ENCODE peak calls at places on chromosomes 5 and 9, in five cellular contexts. One of them, this sample, is unnamed.

GRCh38 chr5:93071710-93072109 is 509.3 kb downstream of the NR2F1-AS1 start:
- DNase-seq in HepG2: no peak
- DNase-seq in A549: no peak
- DNase-seq in IMR-90: no peak
- DNase-seq in GM12878: no peak
- DNase-seq in this sample: no peak

GRCh38 chr9:6215562-6215961 is at the start of gene IL33:
- DNase-seq in HepG2: no peak
- DNase-seq in A549: no peak
- DNase-seq in IMR-90: no peak
- DNase-seq in GM12878: no peak
- DNase-seq in this sample: no peak

GRCh38 chr9:133044661-133045060 is 13.9 kb downstream of the GTF3C5 start:
- DNase-seq in HepG2: no peak
- DNase-seq in A549: no peak
- DNase-seq in IMR-90: no peak
- DNase-seq in GM12878: no peak
- DNase-seq in this sample: no peak

GRCh38 chr5:108259306-108259705 is 122.6 kb downstream of the FBXL17 start:
- DNase-seq in HepG2: no peak
- DNase-seq in A549: no peak
- DNase-seq in IMR-90: peak; percentile 53
- DNase-seq in GM12878: no peak
- DNase-seq in this sample: peak; percentile 64

GRCh38 chr5:141155540-141156374 is 5.9 kb downstream of the PCDHB6 start:
- DNase-seq in HepG2: no peak
- DNase-seq in A549: peak; percentile 29
- DNase-seq in IMR-90: no peak
- DNase-seq in GM12878: no peak
- DNase-seq in this sample: peak; percentile 7

GRCh38 chr9:136131629-136132499 is 13.2 kb upstream of the TMEM250 start:
- DNase-seq in HepG2: no peak
- DNase-seq in A549: no peak
- DNase-seq in IMR-90: no peak
- DNase-seq in GM12878: no peak
- DNase-seq in this sample: no peak

GRCh38 chr5:31645420-31646081 is 6.6 kb downstream of the PDZD2 start:
- DNase-seq in HepG2: no peak
- DNase-seq in A549: no peak
- DNase-seq in IMR-90: no peak
- DNase-seq in GM12878: no peak
- DNase-seq in this sample: no peak

GRCh38 chr9:70601000-70601929 is 186.8 kb upstream of the KLF9 start:
- DNase-seq in HepG2: peak; percentile 5
- DNase-seq in A549: no peak
- DNase-seq in IMR-90: peak; percentile 100
- DNase-seq in GM12878: no peak
- DNase-seq in this sample: no peak

GRCh38 chr5:6201626-6202025 is 176.7 kb downstream of the MED10 start:
- DNase-seq in HepG2: no peak
- DNase-seq in A549: no peak
- DNase-seq in IMR-90: no peak
- DNase-seq in GM12878: no peak
- DNase-seq in this sample: no peak

GRCh38 chr5:114176356-114176755 is 185.5 kb upstream of the KCNN2 start:
- DNase-seq in HepG2: no peak
- DNase-seq in A549: no peak
- DNase-seq in IMR-90: peak; percentile 67
- DNase-seq in GM12878: no peak
- DNase-seq in this sample: no peak

GRCh38 chr5:59845733-59846132 is 47.8 kb downstream of the PDE4D start:
- DNase-seq in HepG2: no peak
- DNase-seq in A549: no peak
- DNase-seq in IMR-90: peak; percentile 58
- DNase-seq in GM12878: no peak
- DNase-seq in this sample: no peak

GRCh38 chr5:91373600-91373999 is 9.5 kb downstream of the ARRDC3 start:
- DNase-seq in HepG2: no peak
- DNase-seq in A549: no peak
- DNase-seq in IMR-90: no peak
- DNase-seq in GM12878: no peak
- DNase-seq in this sample: no peak

GRCh38 chr5:93586948-93587918 is 4.2 kb downstream of the NR2F1 start:
- DNase-seq in HepG2: no peak
- DNase-seq in A549: no peak
- DNase-seq in IMR-90: peak; percentile 60
- DNase-seq in GM12878: no peak
- DNase-seq in this sample: no peak

GRCh38 chr9:137157618-137158502 is 12.0 kb downstream of the LRRC26 start:
- DNase-seq in HepG2: no peak
- DNase-seq in A549: no peak
- DNase-seq in IMR-90: no peak
- DNase-seq in GM12878: no peak
- DNase-seq in this sample: peak; percentile 54

GRCh38 chr5:27571681-27572080 is 533.3 kb upstream of the CDH9 start:
- DNase-seq in HepG2: no peak
- DNase-seq in A549: peak; percentile 41
- DNase-seq in IMR-90: no peak
- DNase-seq in GM12878: no peak
- DNase-seq in this sample: no peak

GRCh38 chr5:92652735-92653134 is 928.3 kb downstream of the NR2F1-AS1 start:
- DNase-seq in HepG2: no peak
- DNase-seq in A549: no peak
- DNase-seq in IMR-90: peak; percentile 71
- DNase-seq in GM12878: no peak
- DNase-seq in this sample: no peak

DNA sequence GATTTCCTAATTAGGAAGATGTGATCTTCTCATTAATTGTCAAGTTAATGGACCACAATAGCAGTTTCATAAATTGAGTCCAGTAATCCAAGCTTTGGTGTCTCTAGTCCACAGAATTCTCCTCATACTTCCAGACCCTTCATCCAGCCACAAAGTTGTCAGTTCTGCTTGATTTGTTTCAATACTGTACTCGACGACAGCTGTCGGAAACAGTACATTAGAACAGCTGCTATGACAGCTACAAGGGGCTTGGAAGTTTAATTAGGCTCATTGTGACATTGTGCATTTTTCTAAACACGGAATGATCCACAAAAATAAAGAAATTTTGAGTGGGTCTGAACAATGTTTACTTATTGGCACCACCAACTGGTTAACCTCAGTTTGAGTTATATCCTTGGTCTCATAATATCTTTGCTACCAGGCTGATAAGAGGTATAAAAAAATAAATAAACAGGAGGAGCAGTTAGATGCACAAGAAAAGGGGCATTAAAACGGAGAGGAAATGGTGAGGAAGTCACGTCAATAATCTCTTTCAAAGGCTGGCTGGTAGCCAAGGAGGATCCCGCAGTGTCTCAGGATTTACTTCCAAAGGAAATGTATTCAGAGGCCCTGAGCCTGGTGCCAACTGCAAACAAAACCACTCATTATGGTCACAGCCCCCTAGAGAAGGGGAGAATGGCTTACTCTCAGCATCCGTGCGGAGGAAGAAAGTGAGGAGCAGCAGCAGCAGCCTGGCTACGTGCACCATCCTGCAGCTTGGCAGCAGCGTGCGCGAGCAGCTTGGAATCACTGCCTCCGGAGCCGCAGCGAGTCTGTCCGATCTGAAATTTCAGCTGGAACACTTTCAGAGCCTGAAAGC is 933.7 kb upstream of the DMAC1 start:
- DNase-seq in HepG2: no peak
- DNase-seq in A549: no peak
- DNase-seq in IMR-90: no peak
- DNase-seq in GM12878: no peak
- DNase-seq in this sample: no peak
- H3K4me3 ChIP-seq in HepG2: no peak overlapping the region
- H3K4me3 ChIP-seq in A549: no peak overlapping the region
- H3K4me3 ChIP-seq in IMR-90: no peak overlapping the region
- H3K4me3 ChIP-seq in GM12878: no peak overlapping the region
- H3K4me3 ChIP-seq in this sample: no peak overlapping the region

GRCh38 chr9:113805753-113806152 is 70.4 kb upstream of the ZNF618 start:
- DNase-seq in HepG2: no peak
- DNase-seq in A549: no peak
- DNase-seq in IMR-90: no peak
- DNase-seq in GM12878: no peak
- DNase-seq in this sample: no peak

GRCh38 chr9:113807173-113808061 is 68.7 kb upstream of the ZNF618 start:
- DNase-seq in HepG2: peak; percentile 19
- DNase-seq in A549: peak; percentile 62
- DNase-seq in IMR-90: peak; percentile 60
- DNase-seq in GM12878: no peak
- DNase-seq in this sample: peak; percentile 81

GRCh38 chr9:113803811-113804589 is 72.1 kb upstream of the ZNF618 start:
- DNase-seq in HepG2: no peak
- DNase-seq in A549: no peak
- DNase-seq in IMR-90: no peak
- DNase-seq in GM12878: no peak
- DNase-seq in this sample: no peak

GRCh38 chr9:113809192-113809482 is 67.0 kb upstream of the ZNF618 start:
- DNase-seq in HepG2: no peak
- DNase-seq in A549: no peak
- DNase-seq in IMR-90: no peak
- DNase-seq in GM12878: no peak
- DNase-seq in this sample: no peak

DNA sequence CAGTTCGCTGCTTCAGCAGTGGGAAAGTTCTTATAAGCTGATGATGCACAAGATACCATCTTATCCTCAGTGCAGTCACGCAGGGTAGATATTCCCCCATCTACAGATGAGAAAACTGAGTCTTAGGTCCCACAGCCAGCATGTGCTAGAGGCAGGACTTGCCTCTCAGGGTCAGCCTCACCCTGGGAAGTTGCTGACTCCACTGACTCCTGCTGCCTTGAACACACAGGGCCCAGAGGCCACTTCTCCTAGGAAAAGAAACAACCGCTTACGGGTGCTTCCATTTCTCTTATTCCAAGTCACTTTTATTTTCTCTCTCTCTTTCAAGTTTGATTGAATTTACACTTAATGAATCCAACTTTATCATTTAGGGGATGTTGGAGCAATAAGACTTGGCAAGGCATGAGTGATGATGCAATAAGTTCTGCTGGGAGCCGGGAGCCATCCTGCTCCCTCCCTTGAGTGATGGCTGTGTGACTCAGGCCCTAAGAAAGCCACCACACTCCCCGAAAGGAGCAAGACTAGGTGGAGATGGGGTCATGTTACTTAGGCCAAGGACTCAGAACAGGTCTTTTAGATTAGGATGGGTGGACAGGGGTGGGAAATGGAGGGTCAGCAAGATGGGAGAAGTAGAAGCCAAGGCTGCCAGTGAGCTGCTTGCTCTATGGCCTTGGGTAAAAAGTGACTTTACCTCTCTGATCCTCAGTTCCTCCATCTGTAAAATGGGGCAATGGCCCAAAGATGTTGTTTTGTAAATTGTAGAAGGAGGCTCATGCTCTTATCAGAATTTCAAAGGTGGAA is 67.5 kb upstream of the ZNF618 start:
- DNase-seq in HepG2: no peak
- DNase-seq in A549: peak; percentile 50
- DNase-seq in IMR-90: peak; percentile 83
- DNase-seq in GM12878: no peak
- DNase-seq in this sample: no peak
- TF ChIP-seq BHLHE40 in HepG2: no peak
- TF ChIP-seq BHLHE40 in A549: no peak
- TF ChIP-seq BHLHE40 in IMR-90: no peak
- TF ChIP-seq BHLHE40 in GM12878: no peak
- TF ChIP-seq BHLHE40 in this sample: no peak

GRCh38 chr5:57316798-57317327 is 143.0 kb downstream of the GPBP1 start:
- DNase-seq in HepG2: no peak
- DNase-seq in A549: peak; percentile 7
- DNase-seq in IMR-90: peak; percentile 100
- DNase-seq in GM12878: no peak
- DNase-seq in this sample: no peak
- H3K4me3 ChIP-seq in HepG2: no peak overlapping the region
- H3K4me3 ChIP-seq in A549: no peak overlapping the region
- H3K4me3 ChIP-seq in IMR-90: peak overlapping the region; percentile 11
- H3K4me3 ChIP-seq in GM12878: no peak overlapping the region
- H3K4me3 ChIP-seq in this sample: no peak overlapping the region

GRCh38 chr5:157924931-157925729 is 66.2 kb upstream of the CLINT1 start:
- DNase-seq in HepG2: no peak
- DNase-seq in A549: peak; percentile 17
- DNase-seq in IMR-90: no peak
- DNase-seq in GM12878: no peak
- DNase-seq in this sample: no peak
- TF ChIP-seq BHLHE40 in HepG2: no peak
- TF ChIP-seq BHLHE40 in A549: no peak
- TF ChIP-seq BHLHE40 in IMR-90: no peak
- TF ChIP-seq BHLHE40 in GM12878: no peak
- TF ChIP-seq BHLHE40 in this sample: no peak

DNA sequence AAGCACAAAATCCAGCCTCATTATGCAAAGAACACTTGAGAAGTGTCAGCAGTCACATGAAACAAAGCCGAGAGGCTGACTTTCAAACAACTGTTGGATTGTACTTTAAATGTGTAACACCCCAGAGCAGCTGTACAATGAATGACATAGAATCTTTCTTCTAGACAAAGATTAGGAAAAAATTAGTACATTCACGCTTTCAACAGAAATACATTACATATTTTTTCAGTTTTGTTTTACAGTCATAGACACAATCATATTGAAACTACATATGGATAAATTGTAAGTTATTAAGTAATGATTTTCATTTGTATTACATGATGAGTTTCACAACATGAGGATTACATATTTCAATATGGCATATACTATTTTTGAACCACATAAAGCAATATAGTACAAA is 10.6 kb upstream of the AGXT2 start:
- DNase-seq in HepG2: no peak
- DNase-seq in A549: no peak
- DNase-seq in IMR-90: no peak
- DNase-seq in GM12878: peak; percentile 30
- DNase-seq in this sample: no peak
- H3K4me3 ChIP-seq in HepG2: no peak overlapping the region
- H3K4me3 ChIP-seq in A549: no peak overlapping the region
- H3K4me3 ChIP-seq in IMR-90: no peak overlapping the region
- H3K4me3 ChIP-seq in GM12878: no peak overlapping the region
- H3K4me3 ChIP-seq in this sample: no peak overlapping the region

GRCh38 chr5:112192072-112192471 is 227.0 kb downstream of the EPB41L4A start:
- DNase-seq in HepG2: no peak
- DNase-seq in A549: no peak
- DNase-seq in IMR-90: no peak
- DNase-seq in GM12878: no peak
- DNase-seq in this sample: no peak

GRCh38 chr5:112183103-112183634 is 235.9 kb downstream of the EPB41L4A start:
- DNase-seq in HepG2: no peak
- DNase-seq in A549: peak; percentile 26
- DNase-seq in IMR-90: no peak
- DNase-seq in GM12878: no peak
- DNase-seq in this sample: no peak

GRCh38 chr5:112189328-112189840 is 229.7 kb downstream of the EPB41L4A start:
- DNase-seq in HepG2: no peak
- DNase-seq in A549: no peak
- DNase-seq in IMR-90: no peak
- DNase-seq in GM12878: no peak
- DNase-seq in this sample: no peak

GRCh38 chr5:112186401-112186990 is 232.6 kb downstream of the EPB41L4A start:
- DNase-seq in HepG2: peak; percentile 35
- DNase-seq in A549: peak; percentile 57
- DNase-seq in IMR-90: peak; percentile 53
- DNase-seq in GM12878: no peak
- DNase-seq in this sample: peak; percentile 58
- TF ChIP-seq BHLHE40 in HepG2: no peak
- TF ChIP-seq BHLHE40 in A549: no peak
- TF ChIP-seq BHLHE40 in IMR-90: no peak
- TF ChIP-seq BHLHE40 in GM12878: no peak
- TF ChIP-seq BHLHE40 in this sample: no peak

This sample was measured in K562.